ENCODE peak calls at places on chromosomes 16 and 17, in four cellular contexts. One of them, this sample, is unnamed.

GRCh38 chr16:57303021-57303909 is 18.8 kb upstream of the PLLP start:
- DNase-seq in breast epithelium: no peak
- DNase-seq in OCI-LY7: no peak
- DNase-seq in CD4-positive, alpha-beta T cell: no peak
- DNase-seq in this sample: no peak

GRCh38 chr16:30346286-30346685 is 8.8 kb downstream of the CD2BP2 start:
- DNase-seq in breast epithelium: no peak
- DNase-seq in OCI-LY7: no peak
- DNase-seq in CD4-positive, alpha-beta T cell: no peak
- DNase-seq in this sample: no peak

GRCh38 chr17:72602517-72603345 is 481.9 kb downstream of the SOX9 start:
- DNase-seq in CD4-positive, alpha-beta T cell: no peak
- DNase-seq in OCI-LY7: peak
- DNase-seq in breast epithelium: no peak
- DNase-seq in this sample: peak

GRCh38 chr16:25030420-25031131 is 15.4 kb upstream of the ARHGAP17 start:
- DNase-seq in breast epithelium: no peak
- DNase-seq in CD4-positive, alpha-beta T cell: peak
- DNase-seq in OCI-LY7: peak
- DNase-seq in this sample: no peak

GRCh38 chr16:1980026-1980769 is 1.1 kb downstream of the NOXO1 start:
- DNase-seq in breast epithelium: no peak
- DNase-seq in OCI-LY7: no peak
- DNase-seq in CD4-positive, alpha-beta T cell: no peak
- DNase-seq in this sample: no peak

GRCh38 chr17:7586673-7587419 is 3.0 kb downstream of the SOX15 start:
- DNase-seq in OCI-LY7: peak
- DNase-seq in CD4-positive, alpha-beta T cell: no peak
- DNase-seq in breast epithelium: no peak
- DNase-seq in this sample: no peak

GRCh38 chr17:48930435-48930873 is 14.2 kb downstream of the SNF8 start:
- DNase-seq in CD4-positive, alpha-beta T cell: no peak
- DNase-seq in breast epithelium: no peak
- DNase-seq in OCI-LY7: no peak
- DNase-seq in this sample: no peak

GRCh38 chr17:50196826-50197225 is 4.6 kb downstream of the COL1A1 start:
- DNase-seq in breast epithelium: no peak
- DNase-seq in OCI-LY7: no peak
- DNase-seq in CD4-positive, alpha-beta T cell: no peak
- DNase-seq in this sample: no peak

GRCh38 chr16:5508371-5508770 is 410.8 kb upstream of the EEF2KMT start:
- DNase-seq in breast epithelium: no peak
- DNase-seq in CD4-positive, alpha-beta T cell: no peak
- DNase-seq in OCI-LY7: no peak
- DNase-seq in this sample: no peak

GRCh38 chr16:89330177-89330856 is 112.8 kb downstream of the ZNF778 start:
- DNase-seq in OCI-LY7: no peak
- DNase-seq in CD4-positive, alpha-beta T cell: peak
- DNase-seq in breast epithelium: no peak
- DNase-seq in this sample: no peak

GRCh38 chr17:54013117-54013516 is 190.4 kb downstream of the KIF2B start:
- DNase-seq in CD4-positive, alpha-beta T cell: no peak
- DNase-seq in breast epithelium: no peak
- DNase-seq in OCI-LY7: no peak
- DNase-seq in this sample: no peak

GRCh38 chr17:51166198-51166986 is at the start of gene NME2:
- DNase-seq in OCI-LY7: peak
- DNase-seq in breast epithelium: peak
- DNase-seq in CD4-positive, alpha-beta T cell: peak
- DNase-seq in this sample: peak

GRCh38 chr16:1775846-1776671 is 3.1 kb upstream of the MRPS34 start:
- DNase-seq in OCI-LY7: no peak
- DNase-seq in breast epithelium: no peak
- DNase-seq in CD4-positive, alpha-beta T cell: no peak
- DNase-seq in this sample: no peak

GRCh38 chr17:33945641-33946546 is 309.2 kb upstream of the CCL2 start:
- DNase-seq in breast epithelium: no peak
- DNase-seq in OCI-LY7: no peak
- DNase-seq in CD4-positive, alpha-beta T cell: no peak
- DNase-seq in this sample: no peak

GRCh38 chr16:74627506-74628220 is 20.7 kb upstream of the GLG1 start:
- DNase-seq in CD4-positive, alpha-beta T cell: no peak
- DNase-seq in breast epithelium: no peak
- DNase-seq in OCI-LY7: no peak
- DNase-seq in this sample: no peak

GRCh38 chr17:13833921-13834320 is 232.2 kb upstream of the HS3ST3A1 start:
- DNase-seq in breast epithelium: no peak
- DNase-seq in CD4-positive, alpha-beta T cell: no peak
- DNase-seq in OCI-LY7: no peak
- DNase-seq in this sample: no peak

GRCh38 chr17:77875881-77876509 is 82.5 kb upstream of the TNRC6C start:
- DNase-seq in CD4-positive, alpha-beta T cell: no peak
- DNase-seq in OCI-LY7: peak
- DNase-seq in breast epithelium: no peak
- DNase-seq in this sample: no peak

GRCh38 chr17:38885728-38886642 is 16.1 kb downstream of the LASP1 start:
- DNase-seq in OCI-LY7: no peak
- DNase-seq in CD4-positive, alpha-beta T cell: no peak
- DNase-seq in breast epithelium: no peak
- DNase-seq in this sample: no peak

GRCh38 chr16:53131363-53132071 is 76.7 kb downstream of the CHD9 start:
- DNase-seq in CD4-positive, alpha-beta T cell: peak
- DNase-seq in OCI-LY7: peak
- DNase-seq in breast epithelium: peak
- DNase-seq in this sample: peak

GRCh38 chr17:50634123-50634914 is at the start of gene ABCC3:
- DNase-seq in OCI-LY7: no peak
- DNase-seq in breast epithelium: peak
- DNase-seq in CD4-positive, alpha-beta T cell: no peak
- DNase-seq in this sample: no peak

GRCh38 chr17:72183194-72183685 is 62.4 kb downstream of the SOX9 start:
- DNase-seq in CD4-positive, alpha-beta T cell: no peak
- DNase-seq in OCI-LY7: no peak
- DNase-seq in breast epithelium: no peak
- DNase-seq in this sample: no peak

GRCh38 chr17:2239882-2240430 is 63.6 kb downstream of the SMG6 start:
- DNase-seq in CD4-positive, alpha-beta T cell: no peak
- DNase-seq in OCI-LY7: peak
- DNase-seq in breast epithelium: no peak
- DNase-seq in this sample: peak
- H3K27ac ChIP-seq in CD4-positive, alpha-beta T cell: no peak
- H3K27ac ChIP-seq in OCI-LY7: peak
- H3K27ac ChIP-seq in breast epithelium: peak
- H3K27ac ChIP-seq in this sample: peak

GRCh38 chr17:81002013-81002384 is 10.4 kb downstream of the CHMP6 start:
- DNase-seq in CD4-positive, alpha-beta T cell: no peak
- DNase-seq in breast epithelium: no peak
- DNase-seq in OCI-LY7: no peak
- DNase-seq in this sample: no peak
- H3K27ac ChIP-seq in CD4-positive, alpha-beta T cell: no peak
- H3K27ac ChIP-seq in breast epithelium: no peak
- H3K27ac ChIP-seq in OCI-LY7: no peak
- H3K27ac ChIP-seq in this sample: no peak

GRCh38 chr17:70405492-70406220 is 236.3 kb downstream of the KCNJ2 start:
- DNase-seq in CD4-positive, alpha-beta T cell: no peak
- DNase-seq in OCI-LY7: no peak
- DNase-seq in breast epithelium: no peak
- DNase-seq in this sample: no peak
- H3K27ac ChIP-seq in CD4-positive, alpha-beta T cell: no peak
- H3K27ac ChIP-seq in OCI-LY7: no peak
- H3K27ac ChIP-seq in breast epithelium: no peak
- H3K27ac ChIP-seq in this sample: no peak

GRCh38 chr16:12529582-12529981 is 274.1 kb downstream of the CPPED1 start:
- DNase-seq in OCI-LY7: no peak
- DNase-seq in CD4-positive, alpha-beta T cell: no peak
- DNase-seq in breast epithelium: no peak
- DNase-seq in this sample: no peak

GRCh38 chr16:12532871-12533610 is 270.6 kb downstream of the CPPED1 start:
- DNase-seq in OCI-LY7: no peak
- DNase-seq in breast epithelium: no peak
- DNase-seq in CD4-positive, alpha-beta T cell: peak
- DNase-seq in this sample: no peak

GRCh38 chr16:12531937-12532336 is 271.8 kb downstream of the CPPED1 start:
- DNase-seq in CD4-positive, alpha-beta T cell: no peak
- DNase-seq in breast epithelium: no peak
- DNase-seq in OCI-LY7: no peak
- DNase-seq in this sample: no peak

GRCh38 chr16:12527077-12527476 is 276.6 kb downstream of the CPPED1 start:
- DNase-seq in CD4-positive, alpha-beta T cell: no peak
- DNase-seq in breast epithelium: no peak
- DNase-seq in OCI-LY7: no peak
- DNase-seq in this sample: no peak

GRCh38 chr16:12530291-12530690 is 273.4 kb downstream of the CPPED1 start:
- DNase-seq in OCI-LY7: no peak
- DNase-seq in breast epithelium: no peak
- DNase-seq in CD4-positive, alpha-beta T cell: no peak
- DNase-seq in this sample: no peak
- H3K27ac ChIP-seq in OCI-LY7: no peak
- H3K27ac ChIP-seq in breast epithelium: no peak
- H3K27ac ChIP-seq in CD4-positive, alpha-beta T cell: no peak
- H3K27ac ChIP-seq in this sample: no peak

This sample was measured in testis.